ENCODE peak calls at places on chromosomes 13 and 19, in four cellular contexts. B is CD8-positive, alpha-beta T cell; K is left ventricle myocardium inferior; N is GM12878. S is an unnamed sample.

GRCh38 chr13:43787998-43788397 is 1.2 kb upstream of the ENOX1 start:
- DNase-seq in K (no peak), B (no peak), N (no peak), S (no peak)

GRCh38 chr19:368624-369020 is 24.0 kb upstream of the MIER2 start:
- DNase-seq in N (no peak), K (no peak), B (no peak), S (no peak)

GRCh38 chr19:623974-624373 is 9.4 kb downstream of the POLRMT start:
- DNase-seq in B (no peak), N (no peak), K (no peak), S (no peak)

GRCh38 chr19:39444598-39445257 is 654 bp upstream of the SUPT5H start:
- DNase-seq in N (no peak), B (no peak), K (no peak), S (no peak)

GRCh38 chr19:17109962-17110598 is 34.5 kb downstream of the MYO9B start:
- DNase-seq in K (peak), B (no peak), N (peak), S (no peak)

GRCh38 chr19:53879145-53880037 is 2.6 kb upstream of the PRKCG start:
- DNase-seq in B (peak), K (peak), N (no peak), S (peak)

GRCh38 chr19:9406798-9407352 is 28.5 kb downstream of the ZNF266 start:
- DNase-seq in B (peak), K (peak), N (no peak), S (peak)

GRCh38 chr19:49549045-49549444 is 21.2 kb downstream of the RCN3 start:
- DNase-seq in B (no peak), K (no peak), N (no peak), S (no peak)

GRCh38 chr19:55670280-55671053 is 4.6 kb upstream of the EPN1 start:
- DNase-seq in B (no peak), N (no peak), K (no peak), S (no peak)

GRCh38 chr19:41945135-41945766 is 13.9 kb downstream of the RABAC1 start:
- DNase-seq in N (peak), B (peak), K (no peak), S (peak)

DNA sequence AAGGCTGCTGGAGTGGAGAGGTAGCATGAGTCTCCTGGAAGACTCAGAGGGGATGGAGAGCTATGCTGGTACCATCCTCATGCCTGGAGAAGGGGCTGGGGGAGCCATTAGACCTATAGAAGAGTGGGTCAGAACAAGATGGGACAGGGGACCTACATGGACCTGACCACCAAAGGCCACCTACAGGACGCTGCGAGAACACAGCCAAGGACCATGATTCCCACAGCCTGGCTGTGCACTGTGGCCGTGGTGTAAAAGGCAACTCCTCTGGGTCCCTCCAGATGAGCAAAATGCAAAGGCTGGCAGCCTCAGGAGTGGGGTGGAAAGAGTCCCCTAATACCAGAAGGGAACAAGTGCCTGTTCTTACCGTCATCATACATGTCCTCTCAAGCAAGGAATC is 216.2 kb downstream of the SLC7A1 start:
- DNase-seq in N (no peak), B (no peak), K (no peak), S (no peak)
- H3K27ac ChIP-seq in N (no peak), B (no peak), K (no peak), S (no peak)

DNA sequence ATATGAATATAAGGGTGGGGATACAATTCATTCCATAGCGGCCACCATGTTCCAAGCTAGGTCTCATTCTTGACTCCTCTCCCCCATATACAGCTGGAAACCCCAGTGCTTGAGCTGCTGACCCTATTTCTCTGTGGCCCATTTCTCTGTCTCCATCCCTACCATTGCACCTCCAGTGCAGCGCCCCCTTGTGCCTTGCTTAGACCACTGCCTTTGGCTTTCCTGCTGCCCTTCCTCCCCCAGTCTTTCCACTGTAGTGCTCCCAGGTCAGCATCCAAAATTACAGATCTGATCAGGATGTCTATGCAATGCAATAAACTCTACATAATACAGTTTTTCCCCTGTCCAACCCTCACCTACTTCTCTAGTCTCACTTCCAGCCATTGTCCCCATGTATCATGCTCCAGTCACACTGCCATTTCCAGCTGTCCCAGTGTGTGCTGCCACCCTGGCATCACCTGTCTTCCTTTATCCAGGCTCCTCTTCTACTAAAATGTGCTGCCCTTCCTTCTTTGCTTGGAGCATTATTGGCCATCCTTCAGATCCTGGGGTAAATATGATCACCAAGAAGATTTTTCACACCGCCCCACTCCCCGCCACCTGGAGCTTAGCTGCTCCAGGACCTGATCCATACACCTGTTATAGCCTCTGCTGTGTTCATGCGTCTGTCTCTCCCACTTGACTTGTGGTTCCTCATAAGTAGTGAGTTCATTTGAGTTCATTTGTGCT is 199.4 kb upstream of the IPO5 start:
- DNase-seq in B (no peak), K (no peak), N (no peak), S (no peak)
- TF ChIP-seq CTCF in B (no peak), K (no peak), N (peak), S (no peak)

DNA sequence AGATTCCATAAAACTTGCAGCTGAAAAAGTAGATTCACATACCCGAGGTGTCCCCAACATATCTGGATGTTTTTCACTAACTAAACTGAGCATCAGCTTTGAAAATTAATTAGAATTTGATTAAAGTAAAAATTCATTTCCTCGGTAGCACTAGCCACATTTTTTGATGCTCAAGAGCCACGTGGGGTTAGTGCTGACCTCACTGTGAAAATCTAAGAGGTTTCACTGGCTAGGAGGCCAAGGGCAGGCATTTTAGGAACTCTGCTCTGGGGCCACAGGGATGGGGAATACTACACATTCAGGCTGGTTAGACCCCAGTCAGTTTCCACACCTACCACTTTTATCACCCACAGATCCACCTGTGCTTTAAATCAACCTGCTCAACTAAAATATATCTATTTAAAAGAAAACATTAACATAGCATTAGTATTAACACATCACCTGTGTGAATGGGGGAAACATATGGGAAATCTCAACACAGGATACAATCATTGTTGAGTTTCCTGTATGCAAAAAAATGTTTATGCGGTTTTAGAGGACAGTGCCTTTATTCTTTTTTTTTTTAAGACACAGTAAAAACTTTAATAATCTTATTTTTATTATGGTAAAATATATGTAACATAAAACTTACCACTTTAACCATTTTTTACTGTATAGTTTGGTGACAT is 45.5 kb downstream of the BRD4 start:
- DNase-seq in B (no peak), K (no peak), N (no peak), S (no peak)
- H3K27ac ChIP-seq in B (no peak), K (no peak), N (peak), S (no peak)

GRCh38 chr13:108609353-108609752 is 20.1 kb upstream of the MYO16 start:
- DNase-seq in B (no peak), K (no peak), N (no peak), S (no peak)
- TF ChIP-seq CTCF in B (no peak), K (peak), N (peak), S (no peak)

GRCh38 chr19:5083547-5083965 is 114.6 kb downstream of the KDM4B start:
- DNase-seq in N (no peak), K (peak), B (no peak), S (no peak)
- H3K27ac ChIP-seq in N (no peak), K (peak), B (no peak), S (no peak)

GRCh38 chr13:58843567-58843966 is 1212.0 kb downstream of the PCDH17 start:
- DNase-seq in K (no peak), B (no peak), N (no peak), S (no peak)
- TF ChIP-seq CTCF in K (no peak), B (no peak), N (no peak), S (no peak)